ENCODE peak calls at places on chromosomes 6 and 20, in five cellular contexts. One of them, this sample, is unnamed.

GRCh38 chr20:61608275-61609085 is 356.4 kb downstream of the CDH4 start:
- DNase-seq in activated CD4-positive, CD25-positive, alpha-beta regulatory T cell: no peak
- DNase-seq in endothelial cell: peak
- DNase-seq in hypothalamus: no peak
- DNase-seq in NCI-H1417: no peak
- DNase-seq in this sample: no peak

GRCh38 chr6:14728396-14729024 is 517.4 kb upstream of the JARID2 start:
- DNase-seq in activated CD4-positive, CD25-positive, alpha-beta regulatory T cell: no peak
- DNase-seq in endothelial cell: no peak
- DNase-seq in hypothalamus: no peak
- DNase-seq in NCI-H1417: no peak
- DNase-seq in this sample: no peak

GRCh38 chr6:44037847-44038542 is 89.3 kb downstream of the MRPL14 start:
- DNase-seq in activated CD4-positive, CD25-positive, alpha-beta regulatory T cell: no peak
- DNase-seq in endothelial cell: no peak
- DNase-seq in hypothalamus: no peak
- DNase-seq in NCI-H1417: no peak
- DNase-seq in this sample: no peak

GRCh38 chr6:138577151-138577915 is 78.0 kb upstream of the NHSL1 start:
- DNase-seq in activated CD4-positive, CD25-positive, alpha-beta regulatory T cell: no peak
- DNase-seq in endothelial cell: no peak
- DNase-seq in hypothalamus: no peak
- DNase-seq in NCI-H1417: peak
- DNase-seq in this sample: peak

GRCh38 chr6:160217863-160218262 is 40.8 kb downstream of the SLC22A2 start:
- DNase-seq in activated CD4-positive, CD25-positive, alpha-beta regulatory T cell: no peak
- DNase-seq in endothelial cell: no peak
- DNase-seq in hypothalamus: no peak
- DNase-seq in NCI-H1417: no peak
- DNase-seq in this sample: no peak

GRCh38 chr6:11833626-11834592 is 55.3 kb upstream of the ADTRP start:
- DNase-seq in activated CD4-positive, CD25-positive, alpha-beta regulatory T cell: no peak
- DNase-seq in endothelial cell: no peak
- DNase-seq in hypothalamus: no peak
- DNase-seq in NCI-H1417: peak
- DNase-seq in this sample: no peak

GRCh38 chr6:143539106-143539505 is 27.6 kb upstream of the FUCA2 start:
- DNase-seq in activated CD4-positive, CD25-positive, alpha-beta regulatory T cell: no peak
- DNase-seq in endothelial cell: no peak
- DNase-seq in hypothalamus: no peak
- DNase-seq in NCI-H1417: no peak
- DNase-seq in this sample: no peak

GRCh38 chr20:10047427-10047826 is 12.6 kb downstream of the ANKEF1 start:
- DNase-seq in activated CD4-positive, CD25-positive, alpha-beta regulatory T cell: no peak
- DNase-seq in endothelial cell: peak
- DNase-seq in hypothalamus: no peak
- DNase-seq in NCI-H1417: peak
- DNase-seq in this sample: peak

GRCh38 chr6:168456907-168457771 is 16.2 kb downstream of the SMOC2 start:
- DNase-seq in activated CD4-positive, CD25-positive, alpha-beta regulatory T cell: no peak
- DNase-seq in endothelial cell: no peak
- DNase-seq in hypothalamus: no peak
- DNase-seq in NCI-H1417: no peak
- DNase-seq in this sample: no peak

This sample was measured in HAP-1.